ENCODE peak calls at places on chromosomes 5 and 9, in ten cellular contexts. W, S, V, M, X, G, C, H, N and T are unnamed samples.

GRCh38 chr9:110517483-110517882 is 62.1 kb downstream of the SVEP1 start:
- DNase-seq in W (no peak), S (no peak), V (no peak), M (no peak), X (no peak), G (no peak), C (no peak), H (no peak), N (no peak), T (no peak)

GRCh38 chr9:26833792-26834191 is 58.8 kb downstream of the CAAP1 start:
- DNase-seq in W (no peak), S (no peak), V (peak), M (no peak), X (no peak), G (no peak), C (no peak), H (no peak), N (no peak), T (no peak)

GRCh38 chr5:67361932-67362729 is 165.5 kb upstream of the CD180 start:
- DNase-seq in W (no peak), S (no peak), V (no peak), M (no peak), X (no peak), G (no peak), C (peak), H (peak), N (no peak), T (no peak)

GRCh38 chr9:79687131-79687447 is 115.3 kb downstream of the TLE4 start:
- DNase-seq in W (no peak), S (no peak), V (no peak), M (no peak), X (peak), G (no peak), C (peak), H (no peak), N (peak), T (no peak)

GRCh38 chr9:17117372-17117771 is 17.5 kb upstream of the CNTLN start:
- DNase-seq in W (no peak), S (no peak), V (no peak), M (no peak), X (no peak), G (no peak), C (no peak), H (no peak), N (no peak), T (no peak)

GRCh38 chr9:111108946-111109345 is 70.7 kb upstream of the LPAR1 start:
- DNase-seq in W (no peak), S (no peak), V (no peak), M (no peak), X (no peak), G (no peak), C (peak), H (peak), N (no peak), T (no peak)

GRCh38 chr5:121489972-121490371 is 361.7 kb upstream of the FTMT start:
- DNase-seq in W (no peak), S (no peak), V (no peak), M (no peak), X (no peak), G (no peak), C (no peak), H (no peak), N (no peak), T (no peak)

GRCh38 chr9:83489961-83490360 is 48.2 kb downstream of the FRMD3 start:
- DNase-seq in W (no peak), S (no peak), V (no peak), M (no peak), X (no peak), G (no peak), C (no peak), H (no peak), N (no peak), T (no peak)

GRCh38 chr9:122218885-122219855 is 9.6 kb downstream of the LHX6 start:
- DNase-seq in W (no peak), S (no peak), V (no peak), M (no peak), X (no peak), G (no peak), C (no peak), H (no peak), N (no peak), T (no peak)

GRCh38 chr9:127504887-127505251 is 53.6 kb downstream of the LRSAM1 start:
- DNase-seq in W (no peak), S (no peak), V (no peak), M (no peak), X (no peak), G (no peak), C (no peak), H (no peak), N (no peak), T (no peak)

GRCh38 chr9:136684339-136684738 is 2.9 kb downstream of the AGPAT2 start:
- DNase-seq in W (no peak), S (no peak), V (no peak), M (no peak), X (no peak), G (no peak), C (no peak), H (no peak), N (no peak), T (no peak)

GRCh38 chr5:43020294-43020711 is 19.8 kb downstream of the ANXA2R start:
- DNase-seq in W (peak), S (peak), V (no peak), M (no peak), X (no peak), G (no peak), C (peak), H (peak), N (no peak), T (no peak)

GRCh38 chr5:99083197-99083596 is 154.4 kb upstream of the CHD1 start:
- DNase-seq in W (no peak), S (no peak), V (no peak), M (no peak), X (no peak), G (no peak), C (no peak), H (no peak), N (no peak), T (no peak)

GRCh38 chr5:76586531-76586930 is 36.7 kb downstream of the F2RL2 start:
- DNase-seq in W (no peak), S (no peak), V (no peak), M (no peak), X (no peak), G (no peak), C (no peak), H (no peak), N (no peak), T (no peak)

GRCh38 chr9:8622222-8622802 is 822.7 kb upstream of the DMAC1 start:
- DNase-seq in W (no peak), S (no peak), V (no peak), M (no peak), X (no peak), G (no peak), C (no peak), H (no peak), N (no peak), T (no peak)

GRCh38 chr9:5205071-5205470 is 19.6 kb upstream of the INSL6 start:
- DNase-seq in W (no peak), S (no peak), V (no peak), M (no peak), X (no peak), G (no peak), C (no peak), H (no peak), N (no peak), T (no peak)

GRCh38 chr9:75229605-75230332 is 141.5 kb downstream of the OSTF1 start:
- DNase-seq in W (no peak), S (peak), V (no peak), M (no peak), X (no peak), G (no peak), C (peak), H (peak), N (no peak), T (no peak)

GRCh38 chr9:134040831-134041648 is 15.8 kb downstream of the BRD3OS start:
- DNase-seq in W (no peak), S (no peak), V (no peak), M (no peak), X (no peak), G (no peak), C (no peak), H (no peak), N (no peak), T (no peak)

GRCh38 chr5:73031839-73032238 is 76.0 kb downstream of the FCHO2 start:
- DNase-seq in W (no peak), S (no peak), V (no peak), M (peak), X (no peak), G (no peak), C (peak), H (peak), N (no peak), T (no peak)

GRCh38 chr5:170434953-170435605 is 45.9 kb upstream of the KCNMB1 start:
- DNase-seq in W (peak), S (peak), V (peak), M (peak), X (peak), G (peak), C (peak), H (peak), N (peak), T (peak)

GRCh38 chr5:27523629-27524028 is 485.2 kb upstream of the CDH9 start:
- DNase-seq in W (no peak), S (no peak), V (no peak), M (no peak), X (no peak), G (no peak), C (no peak), H (no peak), N (no peak), T (no peak)

GRCh38 chr5:179762079-179762780 is 29.6 kb downstream of the MAML1 start:
- DNase-seq in W (no peak), S (peak), V (no peak), M (no peak), X (peak), G (no peak), C (peak), H (peak), N (peak), T (no peak)

GRCh38 chr5:41071975-41072374 is 833 bp upstream of the MROH2B start:
- DNase-seq in W (no peak), S (no peak), V (no peak), M (no peak), X (no peak), G (no peak), C (peak), H (peak), N (no peak), T (no peak)

GRCh38 chr9:137269231-137269772 is 8.2 kb upstream of the TOR4A start:
- DNase-seq in W (no peak), S (no peak), V (no peak), M (no peak), X (no peak), G (peak), C (no peak), H (no peak), N (no peak), T (no peak)

GRCh38 chr9:136840877-136841645 is 1.2 kb upstream of the AJM1 start:
- DNase-seq in W (no peak), S (peak), V (no peak), M (peak), X (no peak), G (no peak), C (peak), H (peak), N (no peak), T (peak)

GRCh38 chr5:40481226-40481625 is 198.5 kb upstream of the PTGER4 start:
- DNase-seq in W (no peak), S (no peak), V (no peak), M (no peak), X (no peak), G (no peak), C (no peak), H (peak), N (no peak), T (no peak)

GRCh38 chr5:41345295-41345694 is 132.0 kb upstream of the C6 start:
- DNase-seq in W (no peak), S (no peak), V (no peak), M (no peak), X (no peak), G (no peak), C (no peak), H (peak), N (no peak), T (no peak)

GRCh38 chr5:77994943-77995342 is 218.8 kb upstream of the TBCA start:
- DNase-seq in W (no peak), S (no peak), V (no peak), M (peak), X (no peak), G (no peak), C (no peak), H (no peak), N (no peak), T (no peak)

GRCh38 chr9:16458696-16459420 is 411.6 kb downstream of the BNC2 start:
- DNase-seq in W (no peak), S (no peak), V (no peak), M (no peak), X (no peak), G (no peak), C (peak), H (peak), N (no peak), T (no peak)

GRCh38 chr5:154478752-154479159 is 729 bp upstream of the HAND1 start:
- DNase-seq in W (no peak), S (no peak), V (no peak), M (no peak), X (no peak), G (no peak), C (peak), H (no peak), N (no peak), T (no peak)

GRCh38 chr9:122336189-122336588 is 34.6 kb upstream of the PTGS1 start:
- DNase-seq in W (no peak), S (no peak), V (no peak), M (no peak), X (no peak), G (no peak), C (no peak), H (no peak), N (no peak), T (no peak)

GRCh38 chr9:105439428-105439827 is 8.4 kb upstream of the FSD1L start:
- DNase-seq in W (no peak), S (no peak), V (no peak), M (no peak), X (no peak), G (no peak), C (peak), H (peak), N (no peak), T (no peak)

GRCh38 chr5:132377738-132378137 is 8.2 kb downstream of the SLC22A5 start:
- DNase-seq in W (no peak), S (no peak), V (no peak), M (no peak), X (no peak), G (no peak), C (no peak), H (no peak), N (no peak), T (no peak)

GRCh38 chr9:106668534-106668933 is 194.4 kb upstream of the ZNF462 start:
- DNase-seq in W (no peak), S (no peak), V (no peak), M (no peak), X (no peak), G (no peak), C (no peak), H (no peak), N (no peak), T (no peak)

GRCh38 chr5:157479166-157479565 is 19.2 kb downstream of the NIPAL4 start:
- DNase-seq in W (no peak), S (peak), V (no peak), M (no peak), X (no peak), G (no peak), C (no peak), H (no peak), N (no peak), T (no peak)

GRCh38 chr5:155128786-155129512 is 115.4 kb downstream of the KIF4B start:
- DNase-seq in W (no peak), S (no peak), V (no peak), M (no peak), X (no peak), G (no peak), C (peak), H (no peak), N (no peak), T (no peak)

GRCh38 chr5:79200573-79201183 is 35.3 kb upstream of the JMY start:
- DNase-seq in W (no peak), S (no peak), V (no peak), M (no peak), X (no peak), G (peak), C (peak), H (no peak), N (no peak), T (no peak)